ENCODE peak calls at places on chromosomes 16 and 17, in four cellular contexts. One of them, this sample, is unnamed.

GRCh38 chr16:50839356-50839755 is 97.5 kb downstream of the CYLD start:
- DNase-seq in activated naive CD4-positive, alpha-beta T cell: no peak
- DNase-seq in cardiac fibroblast: no peak
- DNase-seq in adrenal gland: no peak
- DNase-seq in this sample: no peak

GRCh38 chr16:85699628-85700027 is 10.9 kb upstream of the GINS2 start:
- DNase-seq in cardiac fibroblast: peak; percentile 35
- DNase-seq in adrenal gland: peak; percentile 82
- DNase-seq in activated naive CD4-positive, alpha-beta T cell: no peak
- DNase-seq in this sample: no peak

GRCh38 chr16:50862818-50863672 is 121.2 kb downstream of the CYLD start:
- DNase-seq in adrenal gland: no peak
- DNase-seq in activated naive CD4-positive, alpha-beta T cell: no peak
- DNase-seq in cardiac fibroblast: no peak
- DNase-seq in this sample: no peak

GRCh38 chr17:81483085-81483861 is 29.3 kb downstream of the ACTG1 start:
- DNase-seq in adrenal gland: no peak
- DNase-seq in activated naive CD4-positive, alpha-beta T cell: no peak
- DNase-seq in cardiac fibroblast: peak; percentile 33
- DNase-seq in this sample: no peak

GRCh38 chr17:10768766-10769383 is 35.0 kb downstream of the TMEM238L start:
- DNase-seq in adrenal gland: no peak
- DNase-seq in cardiac fibroblast: no peak
- DNase-seq in activated naive CD4-positive, alpha-beta T cell: no peak
- DNase-seq in this sample: no peak

GRCh38 chr17:65332375-65332774 is 195.2 kb downstream of the RGS9 start:
- DNase-seq in cardiac fibroblast: peak; percentile 62
- DNase-seq in adrenal gland: no peak
- DNase-seq in activated naive CD4-positive, alpha-beta T cell: no peak
- DNase-seq in this sample: no peak

GRCh38 chr17:5557990-5558389 is 26.3 kb downstream of the NLRP1 start:
- DNase-seq in activated naive CD4-positive, alpha-beta T cell: no peak
- DNase-seq in cardiac fibroblast: no peak
- DNase-seq in adrenal gland: no peak
- DNase-seq in this sample: no peak

GRCh38 chr16:74623214-74623842 is 16.4 kb upstream of the GLG1 start:
- DNase-seq in activated naive CD4-positive, alpha-beta T cell: no peak
- DNase-seq in adrenal gland: no peak
- DNase-seq in cardiac fibroblast: peak; percentile 76
- DNase-seq in this sample: no peak

GRCh38 chr17:39618252-39618913 is 8.4 kb upstream of the PPP1R1B start:
- DNase-seq in adrenal gland: no peak
- DNase-seq in activated naive CD4-positive, alpha-beta T cell: no peak
- DNase-seq in cardiac fibroblast: peak; percentile 27
- DNase-seq in this sample: no peak

GRCh38 chr17:41904242-41904841 is 14.4 kb downstream of the ACLY start:
- DNase-seq in activated naive CD4-positive, alpha-beta T cell: no peak
- DNase-seq in cardiac fibroblast: no peak
- DNase-seq in adrenal gland: no peak
- DNase-seq in this sample: no peak

GRCh38 chr17:7951143-7951792 is 19.3 kb downstream of the CNTROB start:
- DNase-seq in activated naive CD4-positive, alpha-beta T cell: no peak
- DNase-seq in adrenal gland: no peak
- DNase-seq in cardiac fibroblast: no peak
- DNase-seq in this sample: no peak

GRCh38 chr17:67503184-67503583 is 126.1 kb downstream of the PITPNC1 start:
- DNase-seq in cardiac fibroblast: peak; percentile 52
- DNase-seq in adrenal gland: peak; percentile 52
- DNase-seq in activated naive CD4-positive, alpha-beta T cell: no peak
- DNase-seq in this sample: no peak

GRCh38 chr16:85350973-85351372 is 238.7 kb upstream of the CIBAR2 start:
- DNase-seq in cardiac fibroblast: peak; percentile 85
- DNase-seq in adrenal gland: peak; percentile 99
- DNase-seq in activated naive CD4-positive, alpha-beta T cell: no peak
- DNase-seq in this sample: peak; percentile 26

GRCh38 chr16:66420396-66420795 is 6.7 kb upstream of the BEAN1 start:
- DNase-seq in adrenal gland: no peak
- DNase-seq in cardiac fibroblast: peak; percentile 28
- DNase-seq in activated naive CD4-positive, alpha-beta T cell: no peak
- DNase-seq in this sample: no peak

GRCh38 chr16:86772671-86773338 is 194.5 kb downstream of the FOXL1 start:
- DNase-seq in activated naive CD4-positive, alpha-beta T cell: no peak
- DNase-seq in adrenal gland: no peak
- DNase-seq in cardiac fibroblast: peak; percentile 80
- DNase-seq in this sample: no peak

GRCh38 chr16:69589434-69590269 is 23.9 kb downstream of the NFAT5 start:
- DNase-seq in cardiac fibroblast: no peak
- DNase-seq in adrenal gland: no peak
- DNase-seq in activated naive CD4-positive, alpha-beta T cell: no peak
- DNase-seq in this sample: no peak

GRCh38 chr16:47644166-47644565 is 183.0 kb downstream of the PHKB start:
- DNase-seq in cardiac fibroblast: peak; percentile 95
- DNase-seq in adrenal gland: peak; percentile 50
- DNase-seq in activated naive CD4-positive, alpha-beta T cell: no peak
- DNase-seq in this sample: no peak

GRCh38 chr17:35981908-35982330 is 622 bp upstream of the CCL16 start:
- DNase-seq in adrenal gland: no peak
- DNase-seq in activated naive CD4-positive, alpha-beta T cell: no peak
- DNase-seq in cardiac fibroblast: no peak
- DNase-seq in this sample: no peak

GRCh38 chr17:75881678-75882454 is 3.5 kb upstream of the TRIM47 start:
- DNase-seq in cardiac fibroblast: no peak
- DNase-seq in activated naive CD4-positive, alpha-beta T cell: no peak
- DNase-seq in adrenal gland: no peak
- DNase-seq in this sample: no peak

GRCh38 chr17:77726549-77726957 is 231.9 kb upstream of the TNRC6C start:
- DNase-seq in cardiac fibroblast: no peak
- DNase-seq in activated naive CD4-positive, alpha-beta T cell: no peak
- DNase-seq in adrenal gland: no peak
- DNase-seq in this sample: no peak

GRCh38 chr16:72961115-72961832 is 86.7 kb downstream of the ZFHX3 start:
- DNase-seq in adrenal gland: no peak
- DNase-seq in cardiac fibroblast: peak; percentile 39
- DNase-seq in activated naive CD4-positive, alpha-beta T cell: no peak
- DNase-seq in this sample: no peak

GRCh38 chr17:31499771-31500554 is 108.5 kb downstream of the RAB11FIP4 start:
- DNase-seq in activated naive CD4-positive, alpha-beta T cell: no peak
- DNase-seq in cardiac fibroblast: no peak
- DNase-seq in adrenal gland: no peak
- DNase-seq in this sample: no peak